ENCODE peak calls at places on chromosomes 2 and 18, in six cellular contexts. F is BJ, C is HFF-Myc, R is colonic mucosa, M is PC-3, B is ascending aorta. P is an unnamed sample.

GRCh38 chr2:174014699-174015070 is 49.5 kb upstream of the SP3 start:
- DNase-seq in R (no peak), M (no peak), C (no peak), B (no peak), F (no peak), P (no peak)

GRCh38 chr2:159177357-159177756 is 109.1 kb downstream of the WDSUB1 start:
- DNase-seq in F (no peak), M (no peak), C (no peak), R (no peak), B (no peak), P (no peak)

GRCh38 chr2:1731963-1732768 is 12.1 kb downstream of the PXDN start:
- DNase-seq in B (peak; percentile 62), R (peak; percentile 29), C (peak; percentile 88), M (no peak), F (peak; percentile 97), P (peak; percentile 92)

GRCh38 chr2:30078521-30078920 is 68.3 kb upstream of the YPEL5 start:
- DNase-seq in B (no peak), M (no peak), R (no peak), C (no peak), F (no peak), P (no peak)

GRCh38 chr2:22221006-22221405 is 1097.2 kb downstream of the TDRD15 start:
- DNase-seq in R (no peak), B (no peak), M (no peak), C (no peak), F (no peak), P (no peak)

GRCh38 chr2:37865640-37866039 is 59.4 kb upstream of the RMDN2 start:
- DNase-seq in M (no peak), C (no peak), R (no peak), B (no peak), F (no peak), P (no peak)

GRCh38 chr2:239597216-239597615 is 196.4 kb upstream of the HDAC4 start:
- DNase-seq in B (peak; percentile 51), M (no peak), R (peak; percentile 7), C (no peak), F (no peak), P (no peak)

GRCh38 chr18:25223211-25223610 is 128.8 kb downstream of the ZNF521 start:
- DNase-seq in M (no peak), R (no peak), B (no peak), F (no peak), C (no peak), P (no peak)

GRCh38 chr18:26543368-26543767 is 5.0 kb downstream of the KCTD1 start:
- DNase-seq in C (no peak), B (no peak), R (peak; percentile 21), F (no peak), M (no peak), P (no peak)

GRCh38 chr2:96113367-96113677 is 3.0 kb downstream of the ADRA2B start:
- DNase-seq in F (no peak), M (no peak), B (no peak), C (no peak), R (no peak), P (no peak)

GRCh38 chr2:101672047-101672446 is 25.5 kb upstream of the MAP4K4 start:
- DNase-seq in B (no peak), R (no peak), F (no peak), M (no peak), C (no peak), P (no peak)

GRCh38 chr2:86231680-86232372 is 32.6 kb downstream of the MRPL35 start:
- DNase-seq in M (no peak), B (no peak), R (no peak), F (no peak), C (no peak), P (no peak)

GRCh38 chr2:43146083-43146482 is 80.3 kb downstream of the ZFP36L2 start:
- DNase-seq in B (no peak), C (no peak), R (no peak), M (no peak), F (no peak), P (no peak)

GRCh38 chr18:77103181-77103875 is 29.3 kb downstream of the MBP start:
- DNase-seq in M (no peak), R (no peak), F (no peak), B (no peak), C (no peak), P (no peak)

GRCh38 chr18:29164020-29164706 is 987.2 kb upstream of the CDH2 start:
- DNase-seq in R (no peak), B (peak; percentile 56), M (peak; percentile 96), F (peak; percentile 86), C (peak; percentile 87), P (peak; percentile 72)

GRCh38 chr2:5021148-5021547 is 671.0 kb upstream of the SOX11 start:
- DNase-seq in F (no peak), C (no peak), B (no peak), R (no peak), M (peak; percentile 58), P (no peak)

GRCh38 chr2:72013726-72014125 is 133.9 kb downstream of the CYP26B1 start:
- DNase-seq in C (no peak), M (no peak), R (peak; percentile 9), F (no peak), B (peak; percentile 24), P (no peak)

GRCh38 chr18:36284671-36285295 is 12.7 kb upstream of the FHOD3 start:
- DNase-seq in R (peak; percentile 43), F (no peak), C (peak; percentile 44), M (peak; percentile 55), B (peak; percentile 71), P (no peak)

GRCh38 chr2:79000008-79000576 is 25.4 kb upstream of the REG3G start:
- DNase-seq in R (no peak), M (no peak), F (no peak), B (no peak), C (no peak), P (no peak)

GRCh38 chr2:30691948-30692828 is 115.1 kb downstream of the CAPN13 start:
- DNase-seq in C (no peak), R (no peak), M (peak; percentile 29), B (peak; percentile 61), F (no peak), P (no peak)

GRCh38 chr2:189254268-189254883 is 74.8 kb upstream of the COL5A2 start:
- DNase-seq in B (peak; percentile 88), R (no peak), C (peak; percentile 96), M (peak; percentile 39), F (peak; percentile 74), P (no peak)

GRCh38 chr2:11717623-11718022 is 28.8 kb upstream of the LPIN1 start:
- DNase-seq in F (no peak), B (no peak), C (no peak), R (no peak), M (no peak), P (no peak)

GRCh38 chr18:10304853-10305252 is 149.6 kb upstream of the APCDD1 start:
- DNase-seq in F (peak; percentile 48), B (no peak), C (no peak), M (peak; percentile 21), R (peak; percentile 23), P (no peak)

GRCh38 chr18:60452424-60452823 is 79.8 kb upstream of the MC4R start:
- DNase-seq in C (no peak), B (no peak), F (peak; percentile 24), M (peak; percentile 20), R (no peak), P (peak; percentile 51)

GRCh38 chr2:236090027-236090382 is 78.2 kb downstream of the GBX2 start:
- DNase-seq in F (no peak), B (no peak), C (no peak), M (no peak), R (no peak), P (no peak)

GRCh38 chr2:236093134-236093533 is 75.1 kb downstream of the GBX2 start:
- DNase-seq in C (no peak), M (no peak), R (no peak), F (no peak), B (no peak), P (no peak)

GRCh38 chr2:236089271-236090026 is 78.7 kb downstream of the GBX2 start:
- DNase-seq in B (no peak), R (no peak), C (no peak), F (peak; percentile 31), M (no peak), P (peak; percentile 21)

GRCh38 chr2:236095502-236095901 is 72.7 kb downstream of the GBX2 start:
- DNase-seq in B (no peak), R (no peak), F (no peak), C (no peak), M (no peak), P (no peak)

DNA sequence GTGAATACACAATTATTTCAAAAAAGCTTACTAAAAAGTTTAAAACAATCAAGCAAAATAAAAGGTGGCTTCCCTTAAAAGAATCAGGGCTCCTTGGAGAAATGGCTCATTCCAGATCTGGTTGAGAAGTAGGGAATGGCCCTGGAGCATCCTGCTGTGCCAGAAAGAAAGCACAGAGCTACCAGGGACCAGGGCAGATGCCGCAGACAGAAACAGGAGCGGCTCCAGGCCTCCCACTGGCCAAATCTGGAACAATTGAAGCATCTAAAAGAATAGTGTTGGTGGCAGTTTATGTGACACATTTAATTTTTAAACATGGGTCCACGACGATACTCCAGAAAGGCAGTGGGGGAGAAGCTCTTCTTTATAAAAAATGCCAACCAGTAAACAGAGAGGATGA is 75.5 kb downstream of the GBX2 start:
- DNase-seq in C (no peak), F (no peak), M (no peak), R (no peak), B (no peak), P (no peak)
- TF ChIP-seq CTCF in C (no peak), F (no peak), M (no peak), R (no peak), B (no peak), P (no peak)

GRCh38 chr2:6864938-6865345 is 765 bp downstream of the CMPK2 start:
- DNase-seq in M (no peak), B (no peak), R (no peak), C (no peak), F (no peak), P (no peak)
- H3K4me3 ChIP-seq in M (peak overlapping the region; percentile 76), B (peak overlapping the region; percentile 95), R (peak overlapping the region; percentile 87), C (peak overlapping the region; percentile 48), F (peak overlapping the region; percentile 23), P (peak overlapping the region; percentile 65)

GRCh38 chr2:104975371-104975770 is 62.5 kb upstream of the MRPS9 start:
- DNase-seq in B (no peak), R (no peak), F (no peak), M (no peak), C (no peak), P (no peak)

GRCh38 chr2:104977958-104978357 is 59.9 kb upstream of the MRPS9 start:
- DNase-seq in F (no peak), R (no peak), B (no peak), M (no peak), C (no peak), P (no peak)

GRCh38 chr2:104982111-104982510 is 55.8 kb upstream of the MRPS9 start:
- DNase-seq in C (no peak), R (no peak), M (no peak), B (no peak), F (no peak), P (no peak)

GRCh38 chr2:104976603-104977120 is 61.2 kb upstream of the MRPS9 start:
- DNase-seq in B (no peak), M (peak; percentile 49), F (no peak), R (peak; percentile 24), C (no peak), P (no peak)
- TF ChIP-seq CTCF in B (no peak), M (peak; percentile 56), F (no peak), R (no peak), C (peak; percentile 19), P (no peak)

DNA sequence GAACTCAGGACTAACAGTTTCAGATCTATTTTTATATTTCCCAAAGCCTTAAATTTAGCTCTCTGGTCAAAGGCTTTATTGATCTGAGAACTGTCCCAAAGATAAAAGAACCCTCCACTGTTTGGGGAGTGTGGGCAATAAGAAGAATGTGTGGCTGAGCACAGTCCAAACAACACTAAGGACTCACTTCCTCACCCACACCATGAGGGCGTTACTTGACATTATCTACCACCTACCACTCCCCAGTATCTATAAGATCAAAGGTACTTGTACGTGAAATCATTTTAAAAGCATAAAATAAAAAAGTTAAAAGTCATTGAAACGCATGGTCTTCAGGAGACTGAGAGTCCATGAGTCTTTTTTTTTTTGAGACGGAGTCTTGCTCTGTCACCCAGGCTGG is 54.6 kb upstream of the NFU1 start:
- DNase-seq in M (no peak), B (no peak), R (no peak), C (no peak), F (no peak), P (no peak)
- H3K4me3 ChIP-seq in M (no peak overlapping the region), B (no peak overlapping the region), R (no peak overlapping the region), C (no peak overlapping the region), F (no peak overlapping the region), P (no peak overlapping the region)